ENCODE peak calls at places on chromosomes 1 and 21, in six cellular contexts. V is astrocyte of the hippocampus; P is AG08395; L is Daoy; N is SK-N-SH; R is naive thymus-derived CD4-positive, alpha-beta T cell. S is an unnamed sample.

GRCh38 chr1:221335161-221336101 is 406.5 kb downstream of the DUSP10 start:
- DNase-seq in V (peak), P (peak), L (peak), N (peak), R (no peak), S (peak)

GRCh38 chr1:245096330-245097066 is 58.3 kb upstream of the KIF26B start:
- DNase-seq in V (no peak), P (no peak), L (no peak), N (peak), R (no peak), S (no peak)

GRCh38 chr1:186617860-186618780 is 62.1 kb downstream of the PTGS2 start:
- DNase-seq in V (no peak), P (peak), L (peak), N (no peak), R (peak), S (no peak)

GRCh38 chr1:23577056-23577985 is 18.0 kb upstream of the ID3 start:
- DNase-seq in V (peak), P (peak), L (peak), N (no peak), R (no peak), S (peak)

GRCh38 chr1:170807432-170807831 is 127.9 kb upstream of the MROH9 start:
- DNase-seq in V (peak), P (peak), L (peak), N (no peak), R (no peak), S (peak)

GRCh38 chr1:218459878-218460277 is 114.7 kb downstream of the TGFB2 start:
- DNase-seq in V (peak), P (peak), L (peak), N (peak), R (no peak), S (peak)

GRCh38 chr1:206975313-206975712 is 5.1 kb upstream of the FCAMR start:
- DNase-seq in V (no peak), P (no peak), L (no peak), N (peak), R (no peak), S (peak)

GRCh38 chr1:175871647-175872046 is 128.3 kb upstream of the TNR start:
- DNase-seq in V (no peak), P (no peak), L (no peak), N (no peak), R (no peak), S (no peak)

GRCh38 chr1:21670956-21671902 is 2.1 kb upstream of the RAP1GAP start:
- DNase-seq in V (no peak), P (no peak), L (no peak), N (no peak), R (no peak), S (no peak)

GRCh38 chr1:54806931-54807611 is 5.9 kb upstream of the TTC22 start:
- DNase-seq in V (peak), P (peak), L (peak), N (no peak), R (no peak), S (peak)

GRCh38 chr1:198850196-198850595 is 211.4 kb downstream of the PTPRC start:
- DNase-seq in V (no peak), P (no peak), L (no peak), N (no peak), R (no peak), S (no peak)

GRCh38 chr1:15621975-15622374 is 4.7 kb downstream of the DDI2 start:
- DNase-seq in V (no peak), P (no peak), L (no peak), N (no peak), R (no peak), S (no peak)

GRCh38 chr1:205542367-205542766 is 37.9 kb downstream of the CDK18 start:
- DNase-seq in V (no peak), P (no peak), L (no peak), N (no peak), R (no peak), S (no peak)

GRCh38 chr1:50847303-50847702 is 112.8 kb downstream of the FAF1 start:
- DNase-seq in V (no peak), P (no peak), L (no peak), N (no peak), R (no peak), S (no peak)

GRCh38 chr1:157566484-157567300 is 14.4 kb upstream of the FCRL5 start:
- DNase-seq in V (no peak), P (no peak), L (no peak), N (no peak), R (no peak), S (no peak)

GRCh38 chr1:93807301-93807930 is 71.6 kb downstream of the DNTTIP2 start:
- DNase-seq in V (no peak), P (no peak), L (no peak), N (no peak), R (no peak), S (no peak)

GRCh38 chr21:31908106-31909031 is 35.5 kb downstream of the HUNK start:
- DNase-seq in V (peak), P (peak), L (no peak), N (no peak), R (no peak), S (no peak)

GRCh38 chr21:45029298-45029967 is 44.9 kb upstream of the ADARB1 start:
- DNase-seq in V (peak), P (peak), L (no peak), N (peak), R (no peak), S (no peak)

GRCh38 chr1:232767381-232768074 is 37.7 kb upstream of the MAP10 start:
- DNase-seq in V (peak), P (peak), L (peak), N (no peak), R (no peak), S (peak)

GRCh38 chr1:211581521-211581920 is 2.6 kb upstream of the SLC30A1 start:
- DNase-seq in V (peak), P (peak), L (no peak), N (no peak), R (no peak), S (no peak)

GRCh38 chr1:59015708-59016107 is 231.9 kb upstream of the JUN start:
- DNase-seq in V (peak), P (peak), L (peak), N (no peak), R (no peak), S (peak)

GRCh38 chr1:110221119-110221518 is 11.0 kb downstream of the KCNC4 start:
- DNase-seq in V (no peak), P (no peak), L (no peak), N (no peak), R (no peak), S (peak)

GRCh38 chr21:35275776-35276175 is 226.7 kb upstream of the RUNX1 start:
- DNase-seq in V (no peak), P (no peak), L (peak), N (no peak), R (no peak), S (no peak)

GRCh38 chr1:91754348-91754747 is 131.6 kb downstream of the TGFBR3 start:
- DNase-seq in V (no peak), P (peak), L (peak), N (no peak), R (no peak), S (no peak)

GRCh38 chr1:83791821-83792437 is 207.0 kb downstream of the TTLL7 start:
- DNase-seq in V (peak), P (peak), L (peak), N (no peak), R (no peak), S (peak)

GRCh38 chr1:55210990-55211389 is 4.2 kb downstream of the USP24 start:
- DNase-seq in V (no peak), P (no peak), L (no peak), N (no peak), R (no peak), S (no peak)

GRCh38 chr1:98704474-98704873 is 43.0 kb downstream of the SNX7 start:
- DNase-seq in V (peak), P (no peak), L (peak), N (peak), R (no peak), S (peak)

GRCh38 chr1:220887868-220888664 is 8.8 kb downstream of the HLX start:
- DNase-seq in V (no peak), P (no peak), L (no peak), N (peak), R (no peak), S (no peak)

GRCh38 chr1:241842565-241842964 is 5.4 kb upstream of the EXO1 start:
- DNase-seq in V (no peak), P (peak), L (no peak), N (no peak), R (no peak), S (no peak)

GRCh38 chr21:45045481-45045880 is 28.9 kb upstream of the ADARB1 start:
- DNase-seq in V (no peak), P (no peak), L (no peak), N (no peak), R (no peak), S (no peak)

GRCh38 chr21:38668067-38668466 is 137.7 kb upstream of the ETS2 start:
- DNase-seq in V (no peak), P (no peak), L (no peak), N (no peak), R (no peak), S (no peak)